ENCODE peak calls at places on chromosome 15, in nine cellular contexts. L is activated gamma-delta T cell treated with anti-CD3 and anti-CD28 coated beads, Interleukin-2, amount 50 U/mL, for 16 hours; I is IMR-90; M is NAMALWA; V is dorsolateral prefrontal cortex; X is aorta; S is mesenteric fat pad; O is fibroblast of mammary gland; G is amniotic stem cell. Q is an unnamed sample.

GRCh38 chr15:40087095-40087805 is 21.4 kb downstream of the BMF start:
- DNase-seq in X (no peak), G (no peak), V (no peak), I (no peak), M (no peak), O (no peak), L (no peak), S (no peak), Q (no peak)

GRCh38 chr15:41620536-41621199 is 39.5 kb upstream of the MGA start:
- DNase-seq in V (no peak), S (peak), G (no peak), M (no peak), X (no peak), O (no peak), I (no peak), L (no peak), Q (no peak)

GRCh38 chr15:22892333-22892732 is 53.9 kb downstream of the NIPA2 start:
- DNase-seq in S (no peak), O (no peak), G (no peak), L (no peak), V (no peak), M (no peak), I (no peak), X (no peak), Q (no peak)

GRCh38 chr15:56877591-56877990 is 40.9 kb upstream of the TCF12 start:
- DNase-seq in O (no peak), L (no peak), G (no peak), V (no peak), S (no peak), X (no peak), M (no peak), I (no peak), Q (no peak)

GRCh38 chr15:75217012-75217411 is 15.3 kb downstream of the C15orf39 start:
- DNase-seq in O (no peak), L (no peak), S (no peak), I (no peak), M (no peak), G (no peak), V (no peak), X (no peak), Q (no peak)

GRCh38 chr15:48939686-48940085 is 24.0 kb downstream of the SHC4 start:
- DNase-seq in M (no peak), G (peak), L (no peak), X (no peak), I (peak), S (no peak), O (peak), V (no peak), Q (peak)

GRCh38 chr15:63389902-63390301 is 8.3 kb upstream of the CA12 start:
- DNase-seq in L (no peak), X (no peak), M (no peak), I (no peak), V (no peak), G (no peak), O (no peak), S (no peak), Q (no peak)

GRCh38 chr15:68997050-68997449 is 17.4 kb upstream of the NOX5 start:
- DNase-seq in L (no peak), G (no peak), X (no peak), V (no peak), M (no peak), S (no peak), I (no peak), O (no peak), Q (no peak)

GRCh38 chr15:34652726-34653033 is 69.2 kb upstream of the GOLGA8B start:
- DNase-seq in L (no peak), V (no peak), I (no peak), S (no peak), M (no peak), X (no peak), O (no peak), G (no peak), Q (no peak)

GRCh38 chr15:23497710-23498111 is 50.7 kb upstream of the GOLGA6L2 start:
- DNase-seq in M (no peak), V (no peak), L (no peak), G (no peak), X (no peak), S (no peak), I (no peak), O (no peak), Q (no peak)